ENCODE peak calls at places on chromosomes 2 and 18, in six cellular contexts. H is OCI-LY7, P is left ventricle myocardium inferior, U is tibial artery, G is transverse colon, O is heart left ventricle. Q is an unnamed sample. For H3K4me1, the result is how much of the 10 kb centered on the place peaks cover.

GRCh38 chr2:176704282-176704773 is 435.1 kb downstream of the MTX2 start:
- DNase-seq in H (no peak), G (no peak), U (no peak), O (no peak), P (no peak), Q (no peak)

GRCh38 chr18:27665264-27665799 is 480.2 kb upstream of the CHST9 start:
- DNase-seq in G (no peak), H (no peak), O (no peak), P (no peak), U (no peak), Q (no peak)

GRCh38 chr2:99648115-99648850 is 158.5 kb upstream of the REV1 start:
- DNase-seq in O (peak), G (no peak), H (no peak), P (no peak), U (peak), Q (no peak)

GRCh38 chr2:197011777-197012641 is 85.5 kb upstream of the PGAP1 start:
- DNase-seq in U (no peak), P (no peak), G (no peak), H (peak), O (no peak), Q (no peak)

GRCh38 chr2:189506514-189506976 is 65.3 kb downstream of the WDR75 start:
- DNase-seq in G (no peak), H (no peak), P (no peak), U (no peak), O (no peak), Q (no peak)

GRCh38 chr2:112055833-112056625 is 960 bp downstream of the TMEM87B start:
- DNase-seq in O (peak), G (peak), U (peak), P (peak), H (peak), Q (peak)

GRCh38 chr18:79472176-79472575 is 76.4 kb downstream of the NFATC1 start:
- DNase-seq in G (no peak), U (no peak), O (no peak), P (no peak), H (no peak), Q (no peak)

GRCh38 chr2:84300030-84301029 is 158.8 kb downstream of the SUCLG1 start:
- DNase-seq in U (no peak), G (no peak), H (no peak), O (no peak), P (no peak), Q (no peak)

GRCh38 chr2:164561991-164562390 is 59.3 kb downstream of the GRB14 start:
- DNase-seq in O (no peak), H (no peak), G (no peak), P (no peak), U (no peak), Q (no peak)

GRCh38 chr2:69012310-69013122 is 463 bp upstream of the ANTXR1 start:
- DNase-seq in H (peak), P (peak), O (peak), G (peak), U (peak), Q (no peak)

GRCh38 chr18:23276456-23276855 is 141.2 kb downstream of the CABLES1 start:
- DNase-seq in P (peak), U (no peak), O (peak), G (no peak), H (no peak), Q (no peak)

GRCh38 chr2:21333249-21333648 is 209.5 kb downstream of the TDRD15 start:
- DNase-seq in G (no peak), H (no peak), O (no peak), P (no peak), U (no peak), Q (no peak)

GRCh38 chr2:189179607-189179979 is at the start of gene COL5A2:
- DNase-seq in H (no peak), P (peak), G (peak), O (peak), U (peak), Q (no peak)

GRCh38 chr18:59927246-59927825 is 27.5 kb downstream of the PMAIP1 start:
- DNase-seq in H (no peak), G (no peak), P (no peak), O (no peak), U (no peak), Q (no peak)

GRCh38 chr2:175164235-175164634 is 3.8 kb downstream of the ATF2 start:
- DNase-seq in P (no peak), U (no peak), H (no peak), O (no peak), G (no peak), Q (no peak)

GRCh38 chr2:1915746-1916145 is 171.4 kb upstream of the PXDN start:
- DNase-seq in H (no peak), U (no peak), O (no peak), P (no peak), G (no peak), Q (no peak)

GRCh38 chr2:60094450-60094929 is 459.0 kb downstream of the BCL11A start:
- DNase-seq in H (no peak), P (no peak), G (peak), U (no peak), O (peak), Q (no peak)

GRCh38 chr2:207434903-207435302 is 94.9 kb upstream of the CREB1 start:
- DNase-seq in U (no peak), O (no peak), H (no peak), G (no peak), P (no peak), Q (no peak)

GRCh38 chr2:2647156-2647555 is 316.1 kb upstream of the MYT1L start:
- DNase-seq in H (no peak), U (no peak), G (no peak), O (no peak), P (no peak), Q (no peak)

GRCh38 chr2:88038263-88039105 is 17.1 kb downstream of the KRCC1 start:
- DNase-seq in G (no peak), U (no peak), O (no peak), H (no peak), P (no peak), Q (no peak)

GRCh38 chr2:167135691-167136090 is 247.4 kb downstream of the XIRP2 start:
- DNase-seq in H (no peak), O (no peak), P (no peak), U (no peak), G (no peak), Q (no peak)

GRCh38 chr2:238389985-238390682 is 36.6 kb upstream of the ASB1 start:
- DNase-seq in H (no peak), U (no peak), G (no peak), O (no peak), P (peak), Q (no peak)

GRCh38 chr2:222352981-222353380 is 54.2 kb upstream of the PAX3 start:
- DNase-seq in O (no peak), P (no peak), U (no peak), G (no peak), H (no peak), Q (no peak)

GRCh38 chr2:26281226-26281625 is 36.5 kb downstream of the HADHB start:
- DNase-seq in G (no peak), H (no peak), O (no peak), P (no peak), U (no peak), Q (no peak)

GRCh38 chr2:26283606-26284005 is 38.9 kb downstream of the HADHB start:
- DNase-seq in P (no peak), G (no peak), U (no peak), H (no peak), O (no peak), Q (no peak)

GRCh38 chr2:26284132-26284531 is 39.4 kb downstream of the HADHB start:
- DNase-seq in H (no peak), O (no peak), U (no peak), G (no peak), P (no peak), Q (no peak)

GRCh38 chr2:26276488-26276887 is 31.7 kb downstream of the HADHB start:
- DNase-seq in O (no peak), P (no peak), H (no peak), U (no peak), G (no peak), Q (no peak)

DNA sequence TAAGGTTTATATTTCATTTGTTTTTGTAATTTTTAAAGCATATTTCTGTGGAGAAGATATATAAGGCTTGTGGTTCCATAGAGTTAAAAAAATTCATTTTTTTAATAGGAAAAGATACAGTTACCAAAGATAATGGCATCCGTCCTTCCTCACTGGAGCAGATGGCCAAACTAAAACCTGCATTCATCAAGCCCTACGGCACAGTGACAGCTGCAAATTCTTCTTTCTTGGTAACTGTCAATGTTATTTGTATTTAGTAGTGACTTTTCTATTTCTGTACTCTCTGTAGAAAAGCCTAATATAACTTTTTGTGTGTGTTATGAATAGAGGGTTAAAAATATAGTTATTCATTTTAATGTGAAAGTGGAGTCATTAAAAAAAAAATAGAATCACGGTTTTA is 35.1 kb downstream of the HADHB start:
- DNase-seq in O (no peak), U (no peak), P (no peak), H (no peak), G (no peak), Q (no peak)
- H3K27ac ChIP-seq in O (no peak), U (no peak), P (no peak), H (no peak), G (no peak), Q (no peak)

DNA sequence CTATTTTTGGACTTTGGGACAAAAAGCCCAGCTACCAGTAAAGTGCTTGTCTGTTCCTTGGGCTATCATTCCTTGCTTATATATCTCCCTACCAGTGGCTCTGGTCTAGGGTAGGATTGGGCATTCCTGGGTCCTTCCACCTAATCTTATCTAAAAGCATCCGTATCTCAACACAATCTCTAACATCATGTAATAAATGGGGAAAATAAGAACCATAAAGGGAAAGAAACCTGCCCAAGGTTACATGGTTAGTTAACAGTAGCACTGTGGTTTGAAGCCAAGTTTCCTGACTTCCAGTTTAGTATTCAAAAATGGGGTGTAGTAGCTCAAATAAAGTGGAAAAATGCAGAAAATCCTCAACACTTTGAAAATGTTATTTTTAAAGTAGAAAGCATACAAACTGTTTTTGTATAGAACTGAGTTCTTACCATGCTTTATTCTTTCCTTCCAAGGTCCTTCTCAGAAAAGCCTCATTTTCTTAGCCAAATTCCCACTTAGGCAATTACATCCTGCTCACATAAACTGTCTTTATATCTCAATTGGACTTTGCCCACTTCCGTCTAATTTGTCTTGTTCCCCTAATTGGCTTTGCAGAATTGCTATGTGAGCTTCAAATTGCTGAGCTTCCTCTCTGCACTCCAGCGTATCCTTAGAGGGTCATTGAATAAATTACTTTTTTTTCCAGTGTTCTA is 273.1 kb upstream of the UBE2E3 start:
- DNase-seq in U (no peak), H (no peak), O (no peak), G (no peak), P (no peak), Q (no peak)
- H3K4me1 ChIP-seq in U (under half), H (under half), O (under half), G (under half), P (under half), Q (under half)

GRCh38 chr2:212960336-212960735 is 191.1 kb downstream of the IKZF2 start:
- DNase-seq in P (no peak), G (no peak), H (no peak), U (no peak), O (no peak), Q (no peak)

GRCh38 chr2:212961255-212961654 is 190.2 kb downstream of the IKZF2 start:
- DNase-seq in O (no peak), P (no peak), G (no peak), H (no peak), U (no peak), Q (no peak)

GRCh38 chr2:212958133-212958532 is 193.3 kb downstream of the IKZF2 start:
- DNase-seq in U (no peak), H (no peak), O (no peak), P (no peak), G (no peak), Q (no peak)

GRCh38 chr2:212958757-212959295 is 192.6 kb downstream of the IKZF2 start:
- DNase-seq in P (no peak), G (no peak), H (no peak), O (no peak), U (no peak), Q (no peak)

GRCh38 chr2:212959469-212960117 is 191.8 kb downstream of the IKZF2 start:
- DNase-seq in O (no peak), U (no peak), G (no peak), P (no peak), H (no peak), Q (no peak)
- H3K27ac ChIP-seq in O (no peak), U (no peak), G (no peak), P (no peak), H (no peak), Q (no peak)

GRCh38 chr18:77004555-77005380 is 127.8 kb downstream of the MBP start:
- DNase-seq in P (no peak), U (no peak), H (no peak), G (no peak), O (no peak), Q (no peak)
- H3K4me1 ChIP-seq in P (under half), U (under half), H (under half), G (under half), O (under half), Q (under half)

DNA sequence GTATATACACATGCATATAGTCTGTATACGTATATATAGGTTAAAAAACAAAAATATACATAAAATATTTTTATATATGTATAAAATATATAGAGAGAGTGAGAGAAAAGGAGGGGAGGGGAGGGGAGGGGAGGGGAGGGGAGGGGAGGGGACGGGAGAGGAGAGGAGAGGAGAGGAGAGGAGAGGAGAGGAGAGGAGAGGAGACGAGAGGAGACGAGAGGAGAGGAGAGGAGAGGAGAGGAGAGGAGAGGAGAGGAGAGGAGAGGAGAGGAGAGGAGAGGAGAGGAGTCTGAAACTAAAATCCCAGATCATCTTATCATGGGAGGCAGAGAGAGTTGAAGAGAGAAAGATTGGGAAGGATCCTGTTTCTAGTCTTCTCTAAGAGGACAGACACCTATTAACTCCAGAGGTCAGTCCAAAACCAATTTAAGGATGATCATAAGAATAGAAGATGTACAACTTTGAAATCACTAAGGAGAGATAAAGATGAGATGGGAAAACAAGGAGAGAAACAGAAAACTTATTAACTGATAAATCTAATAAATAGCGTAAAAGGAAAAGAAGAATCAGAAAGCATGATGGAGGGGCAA is 195.4 kb downstream of the SRBD1 start:
- DNase-seq in H (no peak), G (no peak), O (no peak), P (no peak), U (no peak), Q (no peak)
- H3K27ac ChIP-seq in H (no peak), G (no peak), O (no peak), P (no peak), U (no peak), Q (no peak)

Q was measured in RWPE2.